ENCODE peak calls at places on chromosome 21, in four cellular contexts. J is iris pigment epithelial cell, V is hypothalamus, T is tibial artery. S is an unnamed sample.

GRCh38 chr21:46097826-46098286 is at the start of gene COL6A2:
- DNase-seq in J (peak; percentile 65), V (no peak), T (peak; percentile 62), S (peak; percentile 73)

GRCh38 chr21:22575165-22575584 is 1577.0 kb downstream of the NCAM2 start:
- DNase-seq in J (peak; percentile 12), V (no peak), T (no peak), S (no peak)

GRCh38 chr21:28392436-28392835 is 600.2 kb downstream of the LTN1 start:
- DNase-seq in J (no peak), V (no peak), T (no peak), S (no peak)

GRCh38 chr21:14877581-14878228 is 187.1 kb downstream of the NRIP1 start:
- DNase-seq in J (peak; percentile 85), V (no peak), T (no peak), S (no peak)

GRCh38 chr21:45228171-45228641 is 59.5 kb downstream of the POFUT2 start:
- DNase-seq in J (peak; percentile 98), V (no peak), T (peak; percentile 71), S (peak; percentile 97)

GRCh38 chr21:35697321-35697808 is 363.0 kb downstream of the SETD4 start:
- DNase-seq in J (peak; percentile 52), V (peak; percentile 12), T (peak; percentile 74), S (peak; percentile 64)

GRCh38 chr21:33412832-33413519 is 9.8 kb downstream of the IFNGR2 start:
- DNase-seq in J (no peak), V (no peak), T (no peak), S (peak; percentile 36)

GRCh38 chr21:30518876-30519275 is 16.9 kb upstream of the KRTAP19-5 start:
- DNase-seq in J (no peak), V (no peak), T (no peak), S (no peak)

GRCh38 chr21:41707231-41707988 is 59.4 kb downstream of the RIPK4 start:
- DNase-seq in J (no peak), V (no peak), T (no peak), S (no peak)

GRCh38 chr21:42073140-42074099 is 2.3 kb downstream of the UMODL1 start:
- DNase-seq in J (no peak), V (no peak), T (no peak), S (no peak)

GRCh38 chr21:28959367-28960099 is 33.1 kb downstream of the LTN1 start:
- DNase-seq in J (peak; percentile 88), V (no peak), T (no peak), S (peak; percentile 78)

GRCh38 chr21:32094792-32095191 is 184.1 kb downstream of the MIS18A start:
- DNase-seq in J (no peak), V (no peak), T (no peak), S (peak; percentile 14)

GRCh38 chr21:20570824-20571232 is 427.4 kb upstream of the NCAM2 start:
- DNase-seq in J (no peak), V (no peak), T (no peak), S (peak; percentile 6)

GRCh38 chr21:44817914-44818635 is at the start of gene SUMO3:
- DNase-seq in J (peak; percentile 75), V (peak; percentile 47), T (peak; percentile 73), S (peak; percentile 75)

GRCh38 chr21:37072239-37072987 is 458 bp downstream of the PIGP start:
- DNase-seq in J (peak; percentile 79), V (peak; percentile 94), T (peak; percentile 82), S (peak; percentile 93)

GRCh38 chr21:33029975-33030461 is 4.3 kb downstream of the OLIG2 start:
- DNase-seq in J (no peak), V (peak; percentile 45), T (no peak), S (no peak)

GRCh38 chr21:26389971-26390641 is 183.0 kb downstream of the CYYR1 start:
- DNase-seq in J (peak; percentile 79), V (no peak), T (no peak), S (peak; percentile 47)